ENCODE peak calls at places on chromosomes 11 and 22, in ten cellular contexts. G, W, Z, X, R, V, Q, K, T and U are unnamed samples.

GRCh38 chr11:12050470-12050891 is 42.1 kb upstream of the DKK3 start:
- DNase-seq in G (peak), W (no peak), Z (peak), X (no peak), R (no peak), V (no peak), Q (no peak), K (no peak), T (no peak), U (no peak)

GRCh38 chr22:40728731-40729189 is 49.5 kb downstream of the MCHR1 start:
- DNase-seq in G (peak), W (peak), Z (no peak), X (no peak), R (no peak), V (peak), Q (no peak), K (no peak), T (peak), U (peak)

GRCh38 chr11:44619931-44620725 is 54.7 kb downstream of the CD82 start:
- DNase-seq in G (no peak), W (no peak), Z (no peak), X (no peak), R (no peak), V (peak), Q (no peak), K (peak), T (no peak), U (no peak)

GRCh38 chr22:40196628-40197027 is 18.9 kb downstream of the TNRC6B start:
- DNase-seq in G (peak), W (peak), Z (no peak), X (no peak), R (peak), V (no peak), Q (peak), K (no peak), T (no peak), U (peak)

GRCh38 chr11:112637046-112637445 is 324.2 kb upstream of the NCAM1 start:
- DNase-seq in G (no peak), W (no peak), Z (peak), X (no peak), R (no peak), V (no peak), Q (no peak), K (no peak), T (no peak), U (no peak)

GRCh38 chr11:76654310-76654851 is 16.2 kb downstream of the LRRC32 start:
- DNase-seq in G (peak), W (no peak), Z (no peak), X (no peak), R (peak), V (no peak), Q (no peak), K (peak), T (no peak), U (peak)

GRCh38 chr11:100793525-100793924 is 106.4 kb downstream of the ARHGAP42 start:
- DNase-seq in G (no peak), W (peak), Z (no peak), X (no peak), R (no peak), V (no peak), Q (no peak), K (no peak), T (no peak), U (no peak)

GRCh38 chr11:107018274-107018901 is at the start of gene GUCY1A2:
- DNase-seq in G (peak), W (no peak), Z (peak), X (no peak), R (no peak), V (peak), Q (peak), K (no peak), T (no peak), U (peak)

GRCh38 chr11:32183512-32183911 is 92.6 kb downstream of the RCN1 start:
- DNase-seq in G (no peak), W (no peak), Z (no peak), X (no peak), R (no peak), V (no peak), Q (no peak), K (no peak), T (no peak), U (no peak)

GRCh38 chr11:69022268-69022667 is 9.2 kb upstream of the MRGPRF start:
- DNase-seq in G (no peak), W (no peak), Z (no peak), X (no peak), R (no peak), V (no peak), Q (no peak), K (no peak), T (no peak), U (no peak)